ENCODE peak calls at places on chromosomes 5 and 9, in nine cellular contexts. U is sigmoid colon; I is tibial nerve; H is HCT116; M is vagina; N is CD8-positive, alpha-beta T cell; J is esophagus squamous epithelium; Q is GM23248; G is CD8-positive, alpha-beta memory T cell. X is an unnamed sample. For H3K9me3, the result is how much of the 10 kb centered on the place peaks cover.

GRCh38 chr5:146213210-146213838 is 9.9 kb downstream of the RBM27 start:
- DNase-seq in N (no peak), H (no peak), U (no peak), I (no peak), M (no peak), G (no peak), J (no peak), Q (no peak), X (no peak)

GRCh38 chr5:174082286-174082685 is 36.8 kb downstream of the NSG2 start:
- DNase-seq in U (no peak), J (no peak), Q (no peak), H (no peak), M (no peak), I (no peak), G (no peak), N (no peak), X (no peak)

GRCh38 chr9:27600254-27600653 is 27.0 kb upstream of the C9orf72 start:
- DNase-seq in I (no peak), J (no peak), G (no peak), H (no peak), Q (no peak), N (no peak), M (no peak), U (peak), X (no peak)

GRCh38 chr5:83900307-83900706 is 179.7 kb upstream of the HAPLN1 start:
- DNase-seq in N (no peak), U (no peak), J (no peak), G (no peak), I (no peak), H (no peak), Q (peak), M (no peak), X (no peak)

GRCh38 chr5:33994845-33995244 is 10.4 kb upstream of the SLC45A2 start:
- DNase-seq in N (no peak), G (no peak), J (no peak), U (no peak), I (no peak), Q (peak), H (no peak), M (no peak), X (no peak)

GRCh38 chr9:91939953-91940352 is 10.1 kb downstream of the ROR2 start:
- DNase-seq in J (no peak), I (no peak), U (no peak), H (no peak), G (no peak), M (no peak), N (no peak), Q (no peak), X (no peak)

GRCh38 chr9:105672711-105673234 is 10.5 kb downstream of the TAL2 start:
- DNase-seq in G (no peak), U (no peak), M (no peak), J (no peak), N (no peak), H (no peak), Q (no peak), I (no peak), X (no peak)

GRCh38 chr5:83069406-83069805 is 7.8 kb downstream of the TMEM167A start:
- DNase-seq in G (no peak), U (no peak), M (no peak), N (no peak), I (no peak), J (no peak), H (no peak), Q (no peak), X (no peak)

GRCh38 chr9:116045083-116045482 is 108.5 kb upstream of the PAPPA start:
- DNase-seq in H (no peak), Q (no peak), G (no peak), N (no peak), M (no peak), U (no peak), J (no peak), I (no peak), X (no peak)

GRCh38 chr5:17278931-17279330 is 61.5 kb downstream of the BASP1 start:
- DNase-seq in M (no peak), I (no peak), N (no peak), U (no peak), G (no peak), J (no peak), Q (no peak), H (no peak), X (no peak)

DNA sequence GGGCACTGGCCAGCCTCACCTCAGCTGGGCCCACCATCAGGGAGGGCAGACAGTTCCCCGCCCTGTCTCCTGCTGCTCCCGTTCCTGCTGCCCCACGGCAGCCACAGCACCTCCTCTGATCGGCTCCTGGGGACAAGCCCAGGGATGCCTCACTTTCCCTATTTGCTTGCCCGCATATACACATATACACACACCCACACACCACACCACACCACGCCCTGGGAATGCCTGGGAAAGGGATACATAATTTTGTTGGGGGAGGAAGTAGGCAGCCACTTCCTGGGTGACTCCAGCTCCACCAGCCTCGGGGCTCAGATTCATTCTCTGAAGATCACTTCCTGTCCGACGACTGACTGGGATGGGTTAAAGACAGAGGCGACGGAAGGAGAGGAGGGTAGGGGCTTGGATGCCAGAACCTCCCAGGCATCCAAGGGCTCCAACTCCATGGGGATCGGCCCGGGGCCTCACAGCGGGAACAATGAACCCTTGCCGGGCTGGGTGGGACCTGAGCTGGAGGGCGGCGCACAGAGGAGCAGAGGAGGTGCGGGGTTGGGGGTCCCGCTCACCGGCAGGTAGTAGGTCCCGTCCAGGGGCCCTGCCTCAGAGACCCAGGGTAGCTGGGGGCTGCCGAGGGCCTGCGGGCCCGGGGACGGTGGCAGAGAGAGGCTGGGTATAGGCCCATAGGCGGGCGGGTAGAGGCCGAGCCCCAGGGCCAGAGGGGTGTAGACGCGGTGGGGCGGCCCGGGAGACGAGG is 2.0 kb upstream of the MZB1 start:
- DNase-seq in H (no peak), I (no peak), N (no peak), J (no peak), M (peak), G (no peak), U (no peak), Q (peak), X (no peak)
- H3K4me3 ChIP-seq in H (peak), I (peak), N (peak), J (peak), M (peak), G (peak), U (no peak), Q (peak), X (no peak)

GRCh38 chr5:42666821-42667325 is 89.7 kb upstream of the CCDC152 start:
- DNase-seq in M (no peak), J (no peak), I (no peak), Q (no peak), N (no peak), G (no peak), H (no peak), U (no peak), X (no peak)

GRCh38 chr5:42668254-42668653 is 88.4 kb upstream of the CCDC152 start:
- DNase-seq in I (no peak), Q (no peak), M (no peak), N (no peak), H (no peak), J (no peak), U (no peak), G (no peak), X (no peak)

GRCh38 chr5:42665857-42666256 is 90.8 kb upstream of the CCDC152 start:
- DNase-seq in Q (no peak), N (no peak), H (no peak), U (no peak), I (no peak), J (no peak), G (no peak), M (no peak), X (no peak)
- H3K27ac ChIP-seq in Q (no peak), N (no peak), H (no peak), U (no peak), I (no peak), J (no peak), G (no peak), M (no peak), X (no peak)

DNA sequence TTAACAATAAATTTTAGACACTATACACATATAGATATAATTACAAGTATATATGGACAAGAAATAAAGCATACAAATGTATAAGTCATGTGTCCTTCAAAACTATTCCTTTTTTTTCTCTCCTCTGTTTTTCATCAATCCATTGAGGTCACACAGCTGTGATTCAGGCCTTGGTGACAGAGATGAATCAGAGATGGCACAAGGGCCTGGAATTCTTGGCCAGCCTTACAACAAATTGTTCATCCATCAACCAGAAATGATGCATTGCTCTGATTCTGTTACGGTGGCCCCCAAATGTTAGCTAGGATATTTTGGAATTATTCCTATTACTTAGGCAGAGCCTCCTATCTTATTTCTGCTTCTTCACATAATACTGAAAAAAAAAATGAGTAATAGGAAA is 108.7 kb upstream of the MPDZ start:
- DNase-seq in I (no peak), Q (peak), G (no peak), H (no peak), J (no peak), M (no peak), U (peak), N (no peak), X (peak)
- H3K9me3 ChIP-seq in I (under half), Q (under half), G (under half), H (under half), J (under half), M (under half), U (under half), N (under half), X (under half)

GRCh38 chr5:73448072-73448432 is 525 bp downstream of the FOXD1 start:
- DNase-seq in M (no peak), U (no peak), J (no peak), H (no peak), I (no peak), G (no peak), N (no peak), Q (no peak), X (no peak)
- H3K4me3 ChIP-seq in M (peak), U (no peak), J (peak), H (peak), I (peak), G (no peak), N (no peak), Q (peak), X (peak)